ENCODE peak calls at places on chromosomes 3 and 15, in four cellular contexts. H is adrenal gland, U is cardiac muscle cell, M is aorta. C is an unnamed sample.

GRCh38 chr15:34039506-34040123 is 611 bp upstream of the AVEN start:
- DNase-seq in H (no peak), U (peak; percentile 34), M (no peak), C (no peak)

GRCh38 chr3:126146034-126146433 is 34.4 kb downstream of the ALDH1L1 start:
- DNase-seq in H (no peak), U (no peak), M (peak; percentile 47), C (no peak)

GRCh38 chr3:106065831-106066230 is 197.0 kb upstream of the CBLB start:
- DNase-seq in H (no peak), U (no peak), M (no peak), C (no peak)

GRCh38 chr15:65067645-65068416 is at the start of gene RASL12:
- DNase-seq in H (no peak), U (no peak), M (peak; percentile 90), C (no peak)

GRCh38 chr15:73965094-73965729 is 26.9 kb downstream of the STOML1 start:
- DNase-seq in H (no peak), U (no peak), M (peak; percentile 68), C (no peak)

GRCh38 chr3:38016847-38017444 is 12.5 kb downstream of the PLCD1 start:
- DNase-seq in H (no peak), U (no peak), M (no peak), C (no peak)

GRCh38 chr3:53153914-53154434 is 7.0 kb upstream of the PRKCD start:
- DNase-seq in H (no peak), U (no peak), M (no peak), C (no peak)

GRCh38 chr3:127597020-127597771 is 1.0 kb upstream of the MCM2 start:
- DNase-seq in H (no peak), U (no peak), M (no peak), C (no peak)

GRCh38 chr15:40151499-40151898 is 9.4 kb upstream of the BUB1B start:
- DNase-seq in H (no peak), U (no peak), M (no peak), C (no peak)

GRCh38 chr3:97504463-97504862 is 260.1 kb upstream of the ARL6 start:
- DNase-seq in H (no peak), U (no peak), M (no peak), C (no peak)

GRCh38 chr15:95284933-95285401 is 1045.5 kb upstream of the NR2F2 start:
- DNase-seq in H (no peak), U (peak; percentile 86), M (no peak), C (no peak)

GRCh38 chr3:47444103-47444502 is 31.6 kb downstream of the SCAP start:
- DNase-seq in H (no peak), U (no peak), M (no peak), C (no peak)

GRCh38 chr3:172530101-172530561 is 6.9 kb upstream of the TNFSF10 start:
- DNase-seq in H (no peak), U (no peak), M (no peak), C (no peak)

GRCh38 chr15:69958494-69959134 is 139.1 kb downstream of the TLE3 start:
- DNase-seq in H (no peak), U (no peak), M (no peak), C (no peak)

DNA sequence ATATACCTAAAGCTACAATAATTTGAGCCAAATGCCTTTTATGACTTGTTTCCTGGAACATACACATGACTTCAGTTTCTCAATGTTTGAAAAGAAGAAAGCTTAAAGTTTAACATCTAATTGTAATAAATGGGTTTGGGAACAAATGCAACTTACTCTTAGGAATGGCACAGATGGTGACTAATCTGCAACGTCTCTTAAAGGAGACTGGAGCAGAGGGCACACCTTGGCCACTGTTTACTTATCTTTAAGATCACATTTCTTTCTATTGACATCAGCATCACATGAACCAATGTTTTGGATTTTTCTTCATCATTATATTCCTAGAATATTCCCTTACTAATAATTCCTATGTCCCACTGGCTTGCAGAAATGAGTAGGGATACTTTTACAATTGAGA is 229.5 kb downstream of the CHL1 start:
- DNase-seq in H (no peak), U (no peak), M (no peak), C (no peak)
- H3K27ac ChIP-seq in H (no peak overlapping the region), U (no peak overlapping the region), M (no peak overlapping the region), C (no peak overlapping the region)

GRCh38 chr15:66356359-66357236 is at the start of gene TIPIN:
- DNase-seq in H (peak; percentile 97), U (peak; percentile 98), M (peak; percentile 99), C (peak; percentile 85)
- H3K4me1 ChIP-seq in H (no peaks in the 10 kb centered on the region), U (no peaks in the 10 kb centered on the region), M (peaks cover 3% of the 10 kb centered on the region), C (no peaks in the 10 kb centered on the region)

DNA sequence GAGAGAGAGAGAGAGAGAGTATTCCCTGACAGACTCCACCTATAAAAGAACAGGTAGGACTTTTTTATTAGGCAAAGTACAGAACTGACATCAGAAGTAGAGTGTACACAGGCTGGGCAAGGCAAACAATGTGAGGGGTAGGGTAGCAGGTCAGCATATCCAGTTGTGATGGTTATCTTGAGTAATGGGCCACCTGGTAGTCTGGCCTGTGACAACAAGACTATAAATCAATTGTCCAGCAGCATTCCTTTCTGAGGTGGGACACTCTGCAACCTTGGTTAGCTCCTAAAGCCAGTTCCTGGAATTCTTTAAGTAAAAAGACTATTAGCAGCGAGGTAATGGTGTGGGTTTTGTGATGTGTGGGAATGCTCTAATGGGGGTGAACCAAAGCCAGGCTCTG is 14.9 kb upstream of the TMCC1 start:
- DNase-seq in H (no peak), U (no peak), M (no peak), C (no peak)
- H3K9me3 ChIP-seq in H (peaks cover 6% of the 10 kb centered on the region), U (no peaks in the 10 kb centered on the region), M (peaks cover 3% of the 10 kb centered on the region), C (no peaks in the 10 kb centered on the region)

DNA sequence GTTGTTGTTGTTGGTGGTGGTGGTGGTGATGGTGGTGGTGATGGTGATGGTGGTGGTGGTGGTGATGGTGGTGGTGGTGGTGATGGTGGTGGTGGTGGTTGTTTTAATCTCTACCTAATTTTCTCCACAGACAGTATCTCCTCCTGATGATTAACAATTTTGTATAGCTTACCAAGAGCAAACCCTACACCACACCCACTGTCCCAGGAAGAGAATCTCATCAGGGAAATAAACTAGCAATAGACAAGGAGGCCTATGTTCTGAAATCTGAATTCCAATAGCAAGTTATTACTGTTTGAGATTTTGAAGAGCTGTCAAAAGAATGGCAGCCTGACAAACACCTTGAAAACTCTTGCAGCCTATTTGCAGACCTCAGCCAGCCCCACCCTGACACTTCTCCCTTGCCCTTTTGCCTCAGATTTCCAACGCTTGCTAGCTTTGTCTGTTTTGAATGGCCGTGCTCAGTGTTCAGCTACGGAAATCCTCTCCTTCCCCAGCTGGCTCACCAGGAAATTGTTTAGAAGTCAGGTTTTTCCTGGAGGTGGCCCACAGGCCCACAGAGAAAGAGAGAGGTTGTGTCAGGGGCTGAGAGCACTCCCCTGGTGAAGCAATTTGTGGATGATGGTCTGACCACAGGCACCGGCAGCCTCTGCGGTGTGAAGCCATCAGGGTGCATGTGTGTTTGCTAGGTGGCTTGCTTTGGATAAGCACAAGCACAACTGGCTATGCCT is 101.6 kb downstream of the MAGI1 start:
- DNase-seq in H (no peak), U (no peak), M (no peak), C (no peak)
- H3K27ac ChIP-seq in H (no peak overlapping the region), U (peak overlapping the region; percentile 1), M (no peak overlapping the region), C (no peak overlapping the region)

DNA sequence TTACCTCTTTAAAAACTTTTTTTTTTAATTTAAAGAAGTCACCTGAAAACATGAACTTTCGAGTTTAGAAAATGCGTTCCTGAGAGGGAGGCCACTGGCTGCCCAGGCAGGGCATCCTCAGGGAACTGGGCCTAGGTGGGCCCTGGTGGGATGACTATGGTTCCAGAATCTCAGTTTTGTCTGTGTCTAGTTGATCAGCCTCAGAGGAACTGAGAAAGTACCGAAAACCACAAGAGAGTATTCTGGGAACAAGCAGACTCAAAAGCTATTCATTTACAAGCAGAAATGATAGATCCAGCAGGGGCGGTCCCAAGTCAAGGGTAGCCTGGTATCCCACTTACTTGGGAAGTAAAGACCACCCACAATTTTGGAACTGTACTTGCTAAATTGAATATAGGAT is 10.5 kb downstream of the WWTR1 start:
- DNase-seq in H (no peak), U (no peak), M (no peak), C (no peak)
- H3K4me1 ChIP-seq in H (peaks cover 12% of the 10 kb centered on the region), U (peaks cover 6% of the 10 kb centered on the region), M (peaks cover 2% of the 10 kb centered on the region), C (no peaks in the 10 kb centered on the region)

C was measured in iPS DF 6.9.